ENCODE peak calls at places on chromosomes 6 and 20, in eight cellular contexts. M is breast epithelium, S is stomach, A is prostate gland, Z is upper lobe of left lung, R is HCT116, Y is H1, C is transverse colon. U is an unnamed sample. For H3K36me3 and H3K4me1, the result is how much of the 10 kb centered on the place peaks cover.

GRCh38 chr20:44064501-44065400 is 122.2 kb downstream of the JPH2 start:
- DNase-seq in R (no peak), A (no peak), S (no peak), Y (no peak), Z (no peak), M (peak), C (no peak), U (peak)

GRCh38 chr6:124536792-124537191 is 425.4 kb upstream of the RNF217 start:
- DNase-seq in R (no peak), Y (no peak), C (no peak), S (no peak), A (no peak), M (no peak), Z (no peak), U (no peak)

GRCh38 chr20:35328095-35328685 is 36.0 kb upstream of the FAM83C start:
- DNase-seq in Z (no peak), M (no peak), A (no peak), C (no peak), R (no peak), S (no peak), Y (no peak), U (no peak)

GRCh38 chr6:23180504-23181293 is 611.3 kb downstream of the HDGFL1 start:
- DNase-seq in M (no peak), Z (no peak), C (peak), R (no peak), Y (no peak), S (peak), A (peak), U (no peak)

GRCh38 chr20:44597516-44597915 is 15.1 kb downstream of the PKIG start:
- DNase-seq in A (no peak), Z (no peak), M (no peak), S (no peak), R (no peak), Y (no peak), C (no peak), U (no peak)

GRCh38 chr6:170405311-170405975 is 98.9 kb downstream of the FAM120B start:
- DNase-seq in M (no peak), A (no peak), C (no peak), Y (no peak), R (no peak), S (no peak), Z (no peak), U (no peak)

GRCh38 chr6:167113935-167114910 is 8.7 kb upstream of the CCR6 start:
- DNase-seq in R (no peak), C (peak), A (no peak), M (no peak), S (no peak), Z (no peak), Y (no peak), U (no peak)

GRCh38 chr6:109349419-109349987 is 32.8 kb downstream of the CD164 start:
- DNase-seq in Z (no peak), S (peak), Y (peak), C (peak), A (peak), M (no peak), R (no peak), U (no peak)

GRCh38 chr20:31962741-31963140 is 5.2 kb upstream of the XKR7 start:
- DNase-seq in S (no peak), C (no peak), R (no peak), Z (no peak), Y (no peak), M (no peak), A (no peak), U (no peak)

GRCh38 chr6:157235600-157236039 is 87.7 kb downstream of the TMEM242 start:
- DNase-seq in S (peak), A (no peak), M (no peak), C (peak), Y (no peak), Z (peak), R (no peak), U (no peak)

GRCh38 chr6:122102026-122102425 is 297.4 kb upstream of the HSF2 start:
- DNase-seq in C (no peak), A (no peak), Z (no peak), M (no peak), S (no peak), R (no peak), Y (no peak), U (no peak)

GRCh38 chr6:11467364-11467763 is 70.2 kb upstream of the TMEM170B start:
- DNase-seq in S (no peak), M (no peak), C (no peak), R (no peak), A (no peak), Z (no peak), Y (no peak), U (no peak)

GRCh38 chr20:1199981-1200380 is 3.3 kb upstream of the C20orf202 start:
- DNase-seq in Z (no peak), M (no peak), C (no peak), Y (no peak), R (no peak), A (no peak), S (no peak), U (no peak)

GRCh38 chr20:53917145-53918009 is 153.0 kb downstream of the BCAS1 start:
- DNase-seq in S (peak), Z (no peak), R (no peak), M (peak), Y (no peak), C (peak), A (peak), U (no peak)

GRCh38 chr6:45554596-45554995 is 176.9 kb upstream of the SUPT3H start:
- DNase-seq in S (no peak), A (no peak), C (no peak), Z (no peak), Y (no peak), R (no peak), M (no peak), U (no peak)

GRCh38 chr20:47031028-47031427 is 136.4 kb downstream of the EYA2 start:
- DNase-seq in R (no peak), Y (no peak), C (no peak), S (no peak), A (peak), Z (no peak), M (no peak), U (no peak)

GRCh38 chr6:170144952-170145587 is 145.8 kb downstream of the DLL1 start:
- DNase-seq in A (no peak), C (no peak), R (no peak), S (no peak), M (no peak), Z (no peak), Y (no peak), U (no peak)

GRCh38 chr6:163897030-163897429 is 482.5 kb downstream of the QKI start:
- DNase-seq in M (no peak), C (no peak), S (no peak), R (no peak), Z (peak), A (no peak), Y (no peak), U (no peak)

GRCh38 chr20:45073182-45073581 is 27.7 kb downstream of the KCNS1 start:
- DNase-seq in A (no peak), S (no peak), R (no peak), C (no peak), M (no peak), Z (no peak), Y (no peak), U (no peak)

GRCh38 chr6:142935553-142936517 is 9.1 kb downstream of the HIVEP2 start:
- DNase-seq in A (no peak), R (no peak), S (no peak), Z (peak), Y (no peak), M (no peak), C (peak), U (no peak)

GRCh38 chr6:18044108-18044783 is 56.8 kb upstream of the KIF13A start:
- DNase-seq in M (no peak), Z (no peak), S (no peak), Y (no peak), C (no peak), A (no peak), R (no peak), U (no peak)

GRCh38 chr6:121695346-121695745 is 259.9 kb downstream of the GJA1 start:
- DNase-seq in S (no peak), Y (no peak), C (no peak), M (no peak), Z (no peak), R (no peak), A (no peak), U (no peak)

GRCh38 chr6:152552616-152553209 is 84.4 kb downstream of the SYNE1 start:
- DNase-seq in M (no peak), Y (peak), R (peak), Z (peak), C (peak), A (peak), S (peak), U (no peak)

GRCh38 chr20:59729476-59729875 is 125.1 kb downstream of the PHACTR3 start:
- DNase-seq in Y (no peak), R (no peak), S (no peak), C (no peak), M (no peak), A (no peak), Z (no peak), U (no peak)

GRCh38 chr20:53100476-53100911 is 128.3 kb downstream of the TSHZ2 start:
- DNase-seq in Z (no peak), R (no peak), A (no peak), C (no peak), S (no peak), Y (no peak), M (peak), U (no peak)

GRCh38 chr6:27608916-27609883 is 136.3 kb upstream of the ZNF184 start:
- DNase-seq in Y (peak), A (no peak), M (no peak), S (no peak), R (peak), Z (no peak), C (no peak), U (no peak)

GRCh38 chr6:89184344-89184743 is 32.8 kb downstream of the GABRR1 start:
- DNase-seq in M (no peak), Z (no peak), A (no peak), Y (no peak), R (no peak), C (no peak), S (no peak), U (no peak)

GRCh38 chr6:44338228-44339122 is 4.0 kb upstream of the SPATS1 start:
- DNase-seq in A (peak), M (peak), Z (no peak), Y (peak), C (peak), R (peak), S (peak), U (no peak)

GRCh38 chr6:150301871-150302800 is 66.7 kb upstream of the IYD start:
- DNase-seq in Z (no peak), C (no peak), M (no peak), S (no peak), Y (no peak), R (peak), A (no peak), U (no peak)

GRCh38 chr6:130018292-130018829 is at the start of gene L3MBTL3:
- DNase-seq in Y (peak), R (peak), A (peak), S (peak), Z (peak), M (peak), C (peak), U (peak)
- TF ChIP-seq POLR2AphosphoS5 in Y (no peak), R (peak), A (peak), S (peak), Z (no peak), M (no peak), C (peak), U (peak)

GRCh38 chr6:52573295-52573694 is 3.6 kb downstream of the TRAM2 start:
- DNase-seq in M (no peak), S (no peak), C (no peak), A (no peak), Z (no peak), Y (no peak), R (no peak), U (no peak)
- H3K36me3 ChIP-seq in M (under half), S (under half), C (under half), A (under half), Z (under half), Y (under half), R (under half), U (under half)

GRCh38 chr6:111576302-111576701 is 29.4 kb downstream of the TRAF3IP2 start:
- DNase-seq in S (no peak), Z (no peak), Y (no peak), C (no peak), M (no peak), A (no peak), R (no peak), U (no peak)
- H3K4me1 ChIP-seq in S (under half), Z (under half), Y (under half), C (under half), M (under half), A (under half), R (under half), U (under half)

GRCh38 chr20:37384683-37385174 is 38.8 kb downstream of the SRC start:
- DNase-seq in C (peak), M (peak), Z (peak), R (no peak), Y (peak), A (no peak), S (peak), U (no peak)

GRCh38 chr20:37385176-37385575 is 39.2 kb downstream of the SRC start:
- DNase-seq in Y (no peak), M (no peak), A (no peak), S (no peak), C (no peak), R (no peak), Z (no peak), U (no peak)

GRCh38 chr20:37382539-37383120 is 36.7 kb downstream of the SRC start:
- DNase-seq in Z (no peak), M (no peak), A (no peak), C (no peak), R (no peak), S (no peak), Y (no peak), U (no peak)

GRCh38 chr20:37381621-37382538 is 35.9 kb downstream of the SRC start:
- DNase-seq in C (no peak), Y (no peak), A (no peak), S (no peak), M (no peak), R (no peak), Z (no peak), U (no peak)

DNA sequence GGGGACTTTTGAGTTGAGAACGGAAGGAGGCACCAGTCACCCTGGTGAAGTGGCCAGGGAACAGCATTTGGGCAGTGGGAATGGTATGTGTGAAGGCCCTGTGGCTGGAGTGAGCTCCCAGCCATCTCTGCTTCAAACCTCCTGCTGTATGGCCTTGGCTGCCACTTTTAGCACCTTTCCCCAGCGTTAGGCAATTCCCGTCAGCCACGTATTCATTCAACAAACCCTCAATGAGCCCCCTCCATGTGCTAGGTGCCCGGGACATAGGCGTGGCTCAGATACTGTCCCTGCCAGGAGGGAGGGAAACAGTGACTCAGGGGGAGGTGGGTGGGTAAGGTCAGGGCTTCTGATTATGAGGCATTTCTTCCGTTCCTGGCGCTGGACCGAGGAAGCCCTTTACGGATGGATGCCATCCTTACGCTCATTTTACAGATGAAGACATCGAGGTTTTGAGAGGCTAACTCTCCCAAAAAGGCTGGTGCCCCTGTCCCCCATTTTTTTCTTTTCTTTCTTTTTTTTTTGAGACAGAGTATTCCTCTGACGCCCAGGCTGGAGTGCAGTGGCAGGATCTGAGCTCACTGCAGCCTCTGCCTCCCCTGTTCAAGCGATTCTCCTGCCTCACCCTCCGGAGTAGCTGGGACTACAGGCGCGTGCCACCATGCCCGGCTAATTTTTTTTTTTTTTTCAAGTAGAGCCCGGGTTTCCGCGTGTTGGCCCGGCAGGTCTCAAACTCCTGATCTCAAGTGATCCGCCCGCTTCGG is 37.5 kb downstream of the SRC start:
- DNase-seq in C (no peak), M (no peak), R (peak), Z (no peak), S (peak), A (no peak), Y (no peak), U (no peak)
- TF ChIP-seq POLR2AphosphoS5 in C (no peak), M (no peak), R (peak), Z (no peak), S (peak), A (no peak), Y (no peak), U (no peak)

GRCh38 chr20:62287759-62288534 is 14.8 kb upstream of the ADRM1 start:
- DNase-seq in S (no peak), M (no peak), C (no peak), Y (no peak), R (no peak), Z (no peak), A (no peak), U (no peak)
- H3K36me3 ChIP-seq in S (half or more), M (under half), C (under half), Y (under half), R (under half), Z (under half), A (under half), U (under half)

U was measured in vagina.